ENCODE peak calls at places on chromosomes 1 and 21, in five cellular contexts. X is IMR-90, Q is SK-N-SH, U is choroid plexus epithelial cell, T is ovary. E is an unnamed sample.

GRCh38 chr21:27715131-27715530 is 748.2 kb upstream of the ADAMTS5 start:
- DNase-seq in U (no peak), Q (no peak), X (no peak), T (no peak), E (no peak)

GRCh38 chr1:236888126-236888525 is 93.0 kb downstream of the MTR start:
- DNase-seq in Q (no peak), X (no peak), T (no peak), U (no peak), E (no peak)

GRCh38 chr1:175792126-175792525 is 48.7 kb upstream of the TNR start:
- DNase-seq in X (no peak), U (no peak), Q (peak), T (no peak), E (no peak)

GRCh38 chr1:31697369-31697984 is 6.3 kb downstream of the COL16A1 start:
- DNase-seq in T (no peak), U (no peak), X (no peak), Q (no peak), E (no peak)

GRCh38 chr1:7427901-7428300 is 343.2 kb upstream of the VAMP3 start:
- DNase-seq in U (no peak), T (no peak), X (no peak), Q (no peak), E (no peak)

GRCh38 chr1:65009724-65010420 is 43.5 kb upstream of the JAK1 start:
- DNase-seq in X (no peak), U (no peak), Q (no peak), T (no peak), E (peak)

GRCh38 chr1:85894651-85895050 is 186.4 kb upstream of the ZNHIT6 start:
- DNase-seq in U (peak), T (peak), Q (peak), X (peak), E (peak)

GRCh38 chr1:72000809-72001208 is 281.5 kb downstream of the NEGR1 start:
- DNase-seq in X (peak), U (no peak), Q (no peak), T (no peak), E (no peak)

GRCh38 chr1:245673920-245674414 is 519.2 kb downstream of the KIF26B start:
- DNase-seq in U (peak), X (peak), Q (no peak), T (no peak), E (no peak)

GRCh38 chr1:70293186-70293843 is 61.2 kb downstream of the ANKRD13C start:
- DNase-seq in U (no peak), X (no peak), Q (no peak), T (no peak), E (no peak)

GRCh38 chr1:119873166-119874025 is 22.9 kb downstream of the ADAM30 start:
- DNase-seq in U (peak), X (peak), T (no peak), Q (no peak), E (no peak)

GRCh38 chr21:39125752-39126485 is 57.3 kb downstream of the PSMG1 start:
- DNase-seq in X (peak), U (peak), Q (peak), T (peak), E (peak)

GRCh38 chr1:200875416-200875815 is 2.6 kb downstream of the GPR25 start:
- DNase-seq in T (no peak), Q (no peak), X (no peak), U (no peak), E (no peak)

GRCh38 chr1:85463666-85464496 is 1.1 kb downstream of the DDAH1 start:
- DNase-seq in T (no peak), X (no peak), Q (peak), U (no peak), E (no peak)

GRCh38 chr1:205243355-205244191 is 15.8 kb downstream of the TMCC2 start:
- DNase-seq in Q (no peak), X (no peak), U (no peak), T (peak), E (no peak)

GRCh38 chr21:31686272-31686913 is 26.9 kb downstream of the SOD1 start:
- DNase-seq in X (no peak), Q (no peak), T (no peak), U (no peak), E (no peak)

GRCh38 chr21:38460171-38460742 is 38.0 kb downstream of the ERG start:
- DNase-seq in T (no peak), X (peak), U (peak), Q (no peak), E (no peak)

GRCh38 chr1:47688161-47688560 is 250.3 kb downstream of the FOXD2 start:
- DNase-seq in Q (no peak), X (no peak), T (no peak), U (no peak), E (no peak)

GRCh38 chr1:6165441-6165985 is 14.6 kb downstream of the CHD5 start:
- DNase-seq in Q (no peak), U (no peak), X (no peak), T (no peak), E (no peak)

GRCh38 chr1:94095112-94095637 is 25.8 kb downstream of the ABCA4 start:
- DNase-seq in X (peak), T (peak), U (peak), Q (no peak), E (no peak)

GRCh38 chr1:211326528-211327340 is at the start of gene TRAF5:
- DNase-seq in X (peak), T (peak), Q (peak), U (peak), E (peak)

GRCh38 chr21:33685613-33686197 is 43.4 kb downstream of the ITSN1 start:
- DNase-seq in T (no peak), X (peak), U (peak), Q (no peak), E (no peak)

GRCh38 chr1:230105754-230106625 is 39.0 kb downstream of the GALNT2 start:
- DNase-seq in Q (no peak), X (peak), U (peak), T (no peak), E (no peak)
- H3K4me3 ChIP-seq in Q (no peak), X (no peak), U (no peak), T (no peak), E (no peak)

GRCh38 chr1:61081637-61082335 is 575 bp upstream of the NFIA start:
- DNase-seq in U (peak), Q (peak), T (peak), X (peak), E (peak)
- H3K4me3 ChIP-seq in U (peak), Q (peak), T (peak), X (peak), E (peak)

DNA sequence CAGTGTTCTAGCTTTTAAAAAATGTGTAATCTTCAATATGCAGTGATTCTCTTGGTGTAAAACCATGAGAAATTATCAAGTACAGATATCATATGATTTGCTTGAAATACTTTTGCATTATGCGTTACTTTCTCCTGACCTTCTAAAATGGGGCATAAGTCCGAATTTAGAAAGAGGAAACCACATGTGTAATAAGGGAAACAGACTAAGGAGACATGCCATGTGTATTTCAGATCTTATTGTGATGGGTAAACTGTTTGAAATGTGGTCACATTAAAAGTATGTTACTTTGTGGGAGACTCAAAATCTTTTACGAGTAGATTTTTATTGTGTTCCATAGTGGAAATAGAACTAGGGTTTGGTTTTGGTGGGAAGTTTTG is 173.0 kb downstream of the NFIA start:
- DNase-seq in X (no peak), T (no peak), Q (no peak), U (no peak), E (no peak)
- H3K4me3 ChIP-seq in X (no peak), T (peak), Q (peak), U (no peak), E (no peak)

GRCh38 chr1:157139125-157139524 is 930 bp upstream of the ETV3 start:
- DNase-seq in U (no peak), Q (no peak), T (no peak), X (no peak), E (no peak)
- H3K4me3 ChIP-seq in U (peak), Q (peak), T (peak), X (peak), E (peak)

GRCh38 chr1:43934986-43935324 is 1.4 kb downstream of the ARTN start:
- DNase-seq in Q (no peak), U (no peak), T (no peak), X (no peak), E (no peak)
- H3K4me3 ChIP-seq in Q (no peak), U (no peak), T (no peak), X (no peak), E (no peak)

E was measured in Jurkat, Clone E6-1.